ENCODE peak calls at places on chromosomes 16 and 17, in five cellular contexts. One of them, this sample, is unnamed.

GRCh38 chr17:4641297-4642195 is at the start of gene ALOX15:
- DNase-seq in BJ: no peak
- DNase-seq in sciatic nerve: no peak
- DNase-seq in AG10803: no peak
- DNase-seq in amygdala: no peak
- DNase-seq in this sample: no peak

GRCh38 chr17:15323147-15323546 is 18.2 kb downstream of the TEKT3 start:
- DNase-seq in BJ: no peak
- DNase-seq in sciatic nerve: no peak
- DNase-seq in AG10803: no peak
- DNase-seq in amygdala: no peak
- DNase-seq in this sample: no peak

GRCh38 chr16:82935781-82936180 is 309.0 kb downstream of the CDH13 start:
- DNase-seq in BJ: no peak
- DNase-seq in sciatic nerve: no peak
- DNase-seq in AG10803: no peak
- DNase-seq in amygdala: no peak
- DNase-seq in this sample: no peak

GRCh38 chr16:2015117-2015946 is 4.3 kb upstream of the NPW start:
- DNase-seq in BJ: no peak
- DNase-seq in sciatic nerve: no peak
- DNase-seq in AG10803: no peak
- DNase-seq in amygdala: no peak
- DNase-seq in this sample: no peak

GRCh38 chr16:29824589-29825144 is 4.4 kb downstream of the MVP start:
- DNase-seq in BJ: peak
- DNase-seq in sciatic nerve: no peak
- DNase-seq in AG10803: peak
- DNase-seq in amygdala: no peak
- DNase-seq in this sample: no peak

GRCh38 chr17:73960469-73960868 is 243.0 kb upstream of the RPL38 start:
- DNase-seq in BJ: no peak
- DNase-seq in sciatic nerve: peak
- DNase-seq in AG10803: no peak
- DNase-seq in amygdala: no peak
- DNase-seq in this sample: no peak

GRCh38 chr16:67030221-67030962 is 1.4 kb downstream of the CBFB start:
- DNase-seq in BJ: no peak
- DNase-seq in sciatic nerve: peak
- DNase-seq in AG10803: no peak
- DNase-seq in amygdala: no peak
- DNase-seq in this sample: peak

GRCh38 chr16:66476328-66477027 is 49.4 kb downstream of the BEAN1 start:
- DNase-seq in BJ: no peak
- DNase-seq in sciatic nerve: peak
- DNase-seq in AG10803: no peak
- DNase-seq in amygdala: no peak
- DNase-seq in this sample: peak

GRCh38 chr17:48213797-48214196 is 106.2 kb downstream of the SNX11 start:
- DNase-seq in BJ: no peak
- DNase-seq in sciatic nerve: no peak
- DNase-seq in AG10803: no peak
- DNase-seq in amygdala: no peak
- DNase-seq in this sample: no peak

GRCh38 chr17:82659886-82660285 is 11.6 kb upstream of the WDR45B start:
- DNase-seq in BJ: no peak
- DNase-seq in sciatic nerve: peak
- DNase-seq in AG10803: no peak
- DNase-seq in amygdala: no peak
- DNase-seq in this sample: no peak

This sample was measured in sigmoid colon.